ENCODE peak calls at places on chromosomes 13 and 19, in seven cellular contexts. B is SK-N-SH, E is GM12892, D is K562, F is H1, V is GM12878, W is GM12891. P is an unnamed sample.

GRCh38 chr13:113398963-113399754 is 35.2 kb upstream of the GRTP1 start:
- DNase-seq in B (no peak), E (no peak), D (no peak), F (no peak), V (no peak), W (no peak), P (no peak)

GRCh38 chr13:85990397-85990796 is 191.2 kb upstream of the SLITRK6 start:
- DNase-seq in B (no peak), E (no peak), D (no peak), F (no peak), V (no peak), W (no peak), P (no peak)

GRCh38 chr19:55526216-55527196 is 10.4 kb downstream of the SBK2 start:
- DNase-seq in B (peak), E (no peak), D (no peak), F (no peak), V (no peak), W (no peak), P (peak)

GRCh38 chr19:55493052-55493649 is 4.9 kb downstream of the SSC5D start:
- DNase-seq in B (no peak), E (no peak), D (no peak), F (no peak), V (no peak), W (no peak), P (no peak)

GRCh38 chr19:535017-535835 is 3.7 kb downstream of the CDC34 start:
- DNase-seq in B (no peak), E (no peak), D (no peak), F (no peak), V (no peak), W (no peak), P (no peak)

GRCh38 chr13:40315416-40316064 is 350.9 kb downstream of the FOXO1 start:
- DNase-seq in B (no peak), E (no peak), D (no peak), F (no peak), V (no peak), W (no peak), P (no peak)

GRCh38 chr19:55132453-55133129 is 15.2 kb upstream of the PPP1R12C start:
- DNase-seq in B (peak), E (no peak), D (no peak), F (no peak), V (no peak), W (no peak), P (no peak)

GRCh38 chr13:37263881-37264280 is 158.4 kb upstream of the CSNK1A1L start:
- DNase-seq in B (no peak), E (no peak), D (no peak), F (no peak), V (no peak), W (no peak), P (no peak)

GRCh38 chr19:54319049-54319448 is 6.1 kb upstream of the LILRA5 start:
- DNase-seq in B (no peak), E (no peak), D (no peak), F (no peak), V (no peak), W (no peak), P (no peak)

GRCh38 chr19:39327990-39328705 is 7.5 kb upstream of the LRFN1 start:
- DNase-seq in B (peak), E (peak), D (peak), F (no peak), V (no peak), W (no peak), P (peak)

GRCh38 chr13:45224181-45224580 is 23.3 kb upstream of the KCTD4 start:
- DNase-seq in B (no peak), E (no peak), D (no peak), F (no peak), V (no peak), W (no peak), P (no peak)

GRCh38 chr13:83880275-83881027 is 1.8 kb downstream of the SLITRK1 start:
- DNase-seq in B (no peak), E (no peak), D (no peak), F (no peak), V (no peak), W (no peak), P (no peak)
- TF ChIP-seq TAF1 in B (no peak), E (no peak), D (no peak), F (no peak), V (no peak), W (no peak), P (no peak)

GRCh38 chr13:23673354-23673753 is 103.1 kb downstream of the TNFRSF19 start:
- DNase-seq in B (no peak), E (no peak), D (no peak), F (no peak), V (no peak), W (no peak), P (no peak)

GRCh38 chr13:23672616-23673015 is 102.4 kb downstream of the TNFRSF19 start:
- DNase-seq in B (no peak), E (no peak), D (no peak), F (no peak), V (no peak), W (no peak), P (no peak)

GRCh38 chr13:23670793-23671192 is 100.6 kb downstream of the TNFRSF19 start:
- DNase-seq in B (no peak), E (no peak), D (no peak), F (no peak), V (no peak), W (no peak), P (no peak)

GRCh38 chr13:23671902-23672301 is 101.7 kb downstream of the TNFRSF19 start:
- DNase-seq in B (no peak), E (no peak), D (no peak), F (no peak), V (no peak), W (no peak), P (no peak)

GRCh38 chr13:23671367-23671766 is 101.2 kb downstream of the TNFRSF19 start:
- DNase-seq in B (no peak), E (no peak), D (no peak), F (no peak), V (no peak), W (no peak), P (no peak)
- TF ChIP-seq TAF1 in B (no peak), E (no peak), D (no peak), F (no peak), V (no peak), W (no peak), P (no peak)

GRCh38 chr13:48072787-48073186 is 22.1 kb downstream of the MED4 start:
- DNase-seq in B (no peak), E (no peak), D (no peak), F (no peak), V (no peak), W (no peak), P (no peak)
- TF ChIP-seq TAF1 in B (no peak), E (no peak), D (no peak), F (no peak), V (no peak), W (no peak), P (no peak)

GRCh38 chr13:100269837-100270236 is 180.9 kb downstream of the PCCA start:
- DNase-seq in B (no peak), E (no peak), D (no peak), F (no peak), V (no peak), W (no peak), P (no peak)
- TF ChIP-seq TAF1 in B (no peak), E (no peak), D (no peak), F (no peak), V (no peak), W (no peak), P (no peak)

GRCh38 chr19:48754950-48755645 is at the start of gene FGF21:
- DNase-seq in B (no peak), E (no peak), D (no peak), F (no peak), V (no peak), W (no peak), P (no peak)
- TF ChIP-seq TAF1 in B (no peak), E (no peak), D (no peak), F (no peak), V (no peak), W (no peak), P (no peak)

GRCh38 chr13:46963874-46964273 is 67.0 kb upstream of the HTR2A start:
- DNase-seq in B (no peak), E (no peak), D (no peak), F (no peak), V (no peak), W (no peak), P (no peak)
- TF ChIP-seq TAF1 in B (no peak), E (no peak), D (no peak), F (no peak), V (no peak), W (no peak), P (no peak)

DNA sequence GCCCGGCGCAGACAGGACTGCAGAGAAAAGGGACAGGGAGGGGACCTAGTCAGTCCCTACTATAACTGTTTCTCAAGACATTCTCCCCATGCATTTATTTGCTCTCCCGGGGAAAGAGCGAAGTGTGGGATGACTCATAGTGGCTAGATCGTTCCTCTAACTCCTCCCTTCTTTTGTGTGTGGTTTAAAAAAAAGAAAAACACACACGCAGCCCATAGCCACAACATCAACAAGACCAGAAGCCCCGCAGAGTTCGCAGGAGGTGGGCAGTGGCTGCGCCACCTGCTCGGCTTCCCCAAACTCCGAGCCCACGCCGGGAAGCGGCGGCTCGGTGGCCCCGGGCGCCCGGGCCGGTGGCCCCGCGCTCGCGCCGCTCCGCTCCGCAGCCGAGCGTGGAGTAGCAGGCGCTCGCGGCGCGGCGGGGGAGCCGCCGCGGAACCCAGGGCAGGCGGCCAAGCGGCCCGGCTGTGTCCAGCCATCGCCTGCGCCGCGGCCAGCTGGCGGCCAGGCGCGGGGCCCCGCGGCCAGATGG is 698 bp downstream of the TMTC4 start:
- DNase-seq in B (no peak), E (peak), D (peak), F (no peak), V (no peak), W (peak), P (peak)
- TF ChIP-seq TAF1 in B (no peak), E (no peak), D (no peak), F (no peak), V (peak), W (no peak), P (no peak)

P was measured in HepG2.